ENCODE peak calls at places on chromosomes 5 and 9, in six cellular contexts. G is uterus; R is fibroblast of pulmonary artery; V is GM10248; J is stimulated activated CD8-positive, alpha-beta memory T cell treated with anti-CD3 and anti-CD28 coated beads, Interleukin-15, amount 100 ng/mL, for 1 hour; B is stimulated activated CD4-positive, alpha-beta T cell treated with anti-CD3 and anti-CD28 coated beads, Interleukin-1b, Interleukin-23, amount 100 ng/mL, for 4 hours. D is an unnamed sample.

GRCh38 chr5:132202711-132203463 is 24.8 kb downstream of the P4HA2 start:
- DNase-seq in G (no peak), R (no peak), V (no peak), J (no peak), B (no peak), D (no peak)

GRCh38 chr9:121192518-121192917 is 9.2 kb downstream of the RAB14 start:
- DNase-seq in G (no peak), R (no peak), V (no peak), J (no peak), B (no peak), D (no peak)

GRCh38 chr5:16924201-16924600 is 11.9 kb downstream of the MYO10 start:
- DNase-seq in G (no peak), R (no peak), V (no peak), J (no peak), B (no peak), D (no peak)

GRCh38 chr9:106432631-106433030 is 430.3 kb upstream of the ZNF462 start:
- DNase-seq in G (no peak), R (no peak), V (no peak), J (no peak), B (no peak), D (no peak)

GRCh38 chr5:115543931-115544370 is 624 bp downstream of the FEM1C start:
- DNase-seq in G (peak; percentile 49), R (peak; percentile 54), V (peak; percentile 41), J (peak; percentile 12), B (no peak), D (peak; percentile 33)

GRCh38 chr5:132190161-132190817 is 37.4 kb downstream of the P4HA2 start:
- DNase-seq in G (peak; percentile 47), R (peak; percentile 81), V (peak; percentile 63), J (no peak), B (no peak), D (no peak)

GRCh38 chr5:76325876-76326491 is 77.1 kb upstream of the IQGAP2 start:
- DNase-seq in G (no peak), R (no peak), V (no peak), J (peak; percentile 23), B (no peak), D (no peak)

GRCh38 chr5:96743065-96743768 is 64.5 kb downstream of the ERAP1 start:
- DNase-seq in G (peak; percentile 25), R (peak; percentile 62), V (no peak), J (no peak), B (no peak), D (no peak)

GRCh38 chr9:122379340-122379739 is 8.5 kb downstream of the PTGS1 start:
- DNase-seq in G (no peak), R (no peak), V (no peak), J (no peak), B (no peak), D (no peak)

GRCh38 chr5:149240354-149240998 is 31.2 kb upstream of the AFAP1L1 start:
- DNase-seq in G (peak; percentile 19), R (no peak), V (peak; percentile 30), J (peak; percentile 46), B (peak; percentile 50), D (no peak)

GRCh38 chr5:165956854-165957253 is 2334.6 kb upstream of the WWC1 start:
- DNase-seq in G (no peak), R (no peak), V (no peak), J (no peak), B (no peak), D (no peak)

GRCh38 chr5:161299053-161299452 is 247.5 kb downstream of the GABRB2 start:
- DNase-seq in G (no peak), R (no peak), V (no peak), J (no peak), B (no peak), D (no peak)

GRCh38 chr9:114051706-114052105 is 26.4 kb downstream of the AMBP start:
- DNase-seq in G (peak; percentile 5), R (no peak), V (no peak), J (no peak), B (no peak), D (no peak)

GRCh38 chr5:53819482-53819881 is 259.0 kb downstream of the NDUFS4 start:
- DNase-seq in G (no peak), R (no peak), V (no peak), J (no peak), B (no peak), D (no peak)